ENCODE peak calls at places on chromosomes 2 and 18, in six cellular contexts. One of them, this sample, is unnamed. For H3K9me2, H3K4me1 and H3F3A, the result is how much of the 10 kb centered on the place peaks cover.

GRCh38 chr2:109458512-109458911 is 155.3 kb downstream of the SEPTIN10 start:
- DNase-seq in SK-N-SH: no peak
- DNase-seq in GM23338: no peak
- DNase-seq in PC-9: no peak
- DNase-seq in PC-3: no peak
- DNase-seq in GM23248: no peak
- DNase-seq in this sample: no peak

GRCh38 chr2:20916604-20917286 is 93.8 kb upstream of the LDAH start:
- DNase-seq in SK-N-SH: peak
- DNase-seq in GM23338: peak
- DNase-seq in PC-9: no peak
- DNase-seq in PC-3: no peak
- DNase-seq in GM23248: peak
- DNase-seq in this sample: no peak

GRCh38 chr2:171703574-171704347 is 16.5 kb downstream of the DYNC1I2 start:
- DNase-seq in SK-N-SH: peak
- DNase-seq in GM23338: peak
- DNase-seq in PC-9: peak
- DNase-seq in PC-3: peak
- DNase-seq in GM23248: peak
- DNase-seq in this sample: peak

GRCh38 chr2:101854877-101855276 is 136.9 kb upstream of the IL1R2 start:
- DNase-seq in SK-N-SH: no peak
- DNase-seq in GM23338: no peak
- DNase-seq in PC-9: no peak
- DNase-seq in PC-3: no peak
- DNase-seq in GM23248: peak
- DNase-seq in this sample: no peak

GRCh38 chr2:23584054-23584745 is 199.2 kb downstream of the KLHL29 start:
- DNase-seq in SK-N-SH: no peak
- DNase-seq in GM23338: no peak
- DNase-seq in PC-9: no peak
- DNase-seq in PC-3: no peak
- DNase-seq in GM23248: no peak
- DNase-seq in this sample: no peak

GRCh38 chr2:236988690-236989639 is 96.7 kb upstream of the COPS8 start:
- DNase-seq in SK-N-SH: no peak
- DNase-seq in GM23338: no peak
- DNase-seq in PC-9: peak
- DNase-seq in PC-3: no peak
- DNase-seq in GM23248: peak
- DNase-seq in this sample: no peak

GRCh38 chr2:105515581-105516415 is 116.9 kb upstream of the FHL2 start:
- DNase-seq in SK-N-SH: no peak
- DNase-seq in GM23338: no peak
- DNase-seq in PC-9: no peak
- DNase-seq in PC-3: no peak
- DNase-seq in GM23248: no peak
- DNase-seq in this sample: no peak

GRCh38 chr2:38149533-38149932 is 73.6 kb upstream of the CYP1B1 start:
- DNase-seq in SK-N-SH: no peak
- DNase-seq in GM23338: no peak
- DNase-seq in PC-9: no peak
- DNase-seq in PC-3: no peak
- DNase-seq in GM23248: no peak
- DNase-seq in this sample: no peak

GRCh38 chr2:56130463-56131070 is 53.2 kb upstream of the CCDC85A start:
- DNase-seq in SK-N-SH: peak
- DNase-seq in GM23338: peak
- DNase-seq in PC-9: peak
- DNase-seq in PC-3: peak
- DNase-seq in GM23248: peak
- DNase-seq in this sample: peak

GRCh38 chr2:118124293-118124891 is 36.1 kb downstream of the INSIG2 start:
- DNase-seq in SK-N-SH: no peak
- DNase-seq in GM23338: no peak
- DNase-seq in PC-9: no peak
- DNase-seq in PC-3: no peak
- DNase-seq in GM23248: no peak
- DNase-seq in this sample: no peak

GRCh38 chr2:224284134-224284946 is 117.6 kb downstream of the FAM124B start:
- DNase-seq in SK-N-SH: peak
- DNase-seq in GM23338: peak
- DNase-seq in PC-9: peak
- DNase-seq in PC-3: peak
- DNase-seq in GM23248: peak
- DNase-seq in this sample: peak

GRCh38 chr2:23924589-23925359 is 2.1 kb downstream of the ATAD2B start:
- DNase-seq in SK-N-SH: no peak
- DNase-seq in GM23338: no peak
- DNase-seq in PC-9: no peak
- DNase-seq in PC-3: no peak
- DNase-seq in GM23248: peak
- DNase-seq in this sample: no peak

GRCh38 chr2:62334440-62335058 is 138.6 kb downstream of the B3GNT2 start:
- DNase-seq in SK-N-SH: no peak
- DNase-seq in GM23338: no peak
- DNase-seq in PC-9: no peak
- DNase-seq in PC-3: no peak
- DNase-seq in GM23248: no peak
- DNase-seq in this sample: no peak

GRCh38 chr2:235263205-235264120 is 230.4 kb upstream of the AGAP1 start:
- DNase-seq in SK-N-SH: peak
- DNase-seq in GM23338: peak
- DNase-seq in PC-9: peak
- DNase-seq in PC-3: peak
- DNase-seq in GM23248: peak
- DNase-seq in this sample: no peak

GRCh38 chr18:79644666-79645057 is 34.9 kb upstream of the CTDP1 start:
- DNase-seq in SK-N-SH: no peak
- DNase-seq in GM23338: no peak
- DNase-seq in PC-9: no peak
- DNase-seq in PC-3: no peak
- DNase-seq in GM23248: no peak
- DNase-seq in this sample: no peak

GRCh38 chr2:144015036-144015435 is 504.9 kb downstream of the ZEB2 start:
- DNase-seq in SK-N-SH: no peak
- DNase-seq in GM23338: no peak
- DNase-seq in PC-9: no peak
- DNase-seq in PC-3: peak
- DNase-seq in GM23248: peak
- DNase-seq in this sample: no peak

DNA sequence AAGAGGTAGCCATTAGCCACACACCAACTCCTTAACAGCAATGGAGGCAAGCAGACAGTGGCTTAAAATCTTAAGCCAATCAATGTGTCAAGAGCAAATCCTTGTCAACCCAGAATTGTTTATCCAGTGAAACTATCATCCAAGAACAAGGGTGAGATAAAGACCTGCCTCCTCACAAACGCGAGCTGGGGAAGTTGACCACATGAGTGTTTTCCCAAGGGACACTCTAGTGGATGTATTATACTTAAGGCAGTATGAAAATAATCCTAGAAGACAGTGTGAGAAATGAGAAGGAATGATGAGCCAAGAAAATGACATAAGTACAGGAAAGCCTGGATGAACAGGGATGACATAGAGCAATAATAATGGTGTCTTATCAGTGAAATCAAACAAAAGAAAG is 209.6 kb downstream of the TWIST2 start:
- DNase-seq in SK-N-SH: no peak
- DNase-seq in GM23338: no peak
- DNase-seq in PC-9: no peak
- DNase-seq in PC-3: no peak
- DNase-seq in GM23248: no peak
- DNase-seq in this sample: no peak
- H3K9me2 ChIP-seq in SK-N-SH: under half
- H3K9me2 ChIP-seq in GM23338: under half
- H3K9me2 ChIP-seq in PC-9: under half
- H3K9me2 ChIP-seq in PC-3: under half
- H3K9me2 ChIP-seq in GM23248: under half
- H3K9me2 ChIP-seq in this sample: under half

DNA sequence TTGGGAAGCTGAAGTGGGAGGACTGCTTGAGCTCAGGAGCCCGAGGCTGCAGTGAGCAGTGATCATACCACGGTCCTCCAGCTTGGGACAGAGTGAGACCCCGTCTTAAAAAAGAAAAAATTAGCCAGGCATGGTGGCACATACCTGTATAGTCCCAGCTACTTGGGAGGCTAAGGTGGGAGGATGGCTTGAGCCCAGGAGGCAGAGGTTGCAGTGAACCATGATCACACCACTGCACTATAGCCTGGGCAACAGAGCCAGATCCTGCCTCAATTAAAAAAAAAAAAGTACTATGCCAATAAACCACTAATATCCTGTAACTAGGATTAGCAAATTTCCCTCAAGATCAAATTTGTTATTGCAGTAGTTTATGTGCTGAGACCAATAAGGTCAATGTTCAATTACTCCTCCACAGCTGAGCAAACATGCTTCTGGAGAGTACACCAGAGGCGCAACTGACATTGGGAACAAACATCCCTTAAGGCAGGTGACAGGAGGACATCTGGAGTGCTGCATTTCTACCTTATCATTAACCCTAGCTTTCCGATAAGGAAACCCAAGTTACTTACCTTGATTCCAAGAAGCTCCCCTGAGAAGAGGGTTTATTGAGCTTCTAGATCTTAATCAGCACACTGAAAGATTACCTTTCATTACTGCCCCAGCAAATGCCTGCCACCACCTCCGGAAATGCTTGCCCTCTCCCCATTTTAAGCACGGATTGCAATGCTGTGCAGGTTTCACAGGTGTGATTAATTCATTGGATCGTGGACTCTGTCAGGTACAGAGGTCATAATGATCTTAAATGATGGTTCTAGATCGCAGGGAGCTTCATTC is 26.2 kb downstream of the MGAT4A start:
- DNase-seq in SK-N-SH: no peak
- DNase-seq in GM23338: no peak
- DNase-seq in PC-9: no peak
- DNase-seq in PC-3: no peak
- DNase-seq in GM23248: no peak
- DNase-seq in this sample: no peak
- H3K4me1 ChIP-seq in SK-N-SH: under half
- H3K4me1 ChIP-seq in GM23338: under half
- H3K4me1 ChIP-seq in PC-9: under half
- H3K4me1 ChIP-seq in PC-3: under half
- H3K4me1 ChIP-seq in GM23248: under half
- H3K4me1 ChIP-seq in this sample: under half

DNA sequence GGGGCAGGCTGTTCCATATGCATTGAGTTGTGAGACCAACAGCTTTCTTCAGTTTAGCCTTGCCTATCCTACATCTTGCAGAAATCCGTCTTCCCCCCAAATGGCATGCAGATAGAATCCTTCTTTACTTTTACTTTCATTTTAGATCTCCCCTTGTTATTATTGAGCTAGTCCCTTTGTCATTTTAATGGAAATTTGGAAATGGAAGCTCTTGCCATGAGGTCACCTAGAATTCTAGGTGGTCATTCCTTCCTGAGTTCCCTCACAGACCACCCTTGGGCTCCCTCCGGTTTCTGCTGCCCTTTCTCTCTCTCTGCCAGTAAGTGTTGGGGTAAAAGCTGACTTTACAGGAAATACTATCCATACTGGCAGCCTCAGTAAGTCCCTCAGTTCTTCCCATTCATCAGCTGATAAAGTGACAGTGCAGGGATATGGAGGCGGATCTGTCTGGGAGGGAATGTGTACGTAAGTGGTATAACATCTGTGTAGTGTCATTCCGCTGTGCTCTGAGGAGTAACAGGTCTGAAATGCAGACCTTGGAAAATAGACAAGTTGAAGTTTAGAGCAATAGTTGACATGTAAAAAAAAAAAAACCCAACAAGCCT is 30.3 kb downstream of the ARHGAP25 start:
- DNase-seq in SK-N-SH: no peak
- DNase-seq in GM23338: peak
- DNase-seq in PC-9: no peak
- DNase-seq in PC-3: no peak
- DNase-seq in GM23248: no peak
- DNase-seq in this sample: no peak
- H3F3A ChIP-seq in SK-N-SH: under half
- H3F3A ChIP-seq in GM23338: under half
- H3F3A ChIP-seq in PC-9: under half
- H3F3A ChIP-seq in PC-3: under half
- H3F3A ChIP-seq in GM23248: under half
- H3F3A ChIP-seq in this sample: under half

GRCh38 chr2:241146286-241146685 is 3.0 kb downstream of the PASK start:
- DNase-seq in SK-N-SH: no peak
- DNase-seq in GM23338: no peak
- DNase-seq in PC-9: no peak
- DNase-seq in PC-3: no peak
- DNase-seq in GM23248: no peak
- DNase-seq in this sample: no peak
- H3K9me2 ChIP-seq in SK-N-SH: under half
- H3K9me2 ChIP-seq in GM23338: under half
- H3K9me2 ChIP-seq in PC-9: under half
- H3K9me2 ChIP-seq in PC-3: under half
- H3K9me2 ChIP-seq in GM23248: under half
- H3K9me2 ChIP-seq in this sample: under half

GRCh38 chr2:95204396-95204795 is 2.9 kb upstream of the ZNF892 start:
- DNase-seq in SK-N-SH: no peak
- DNase-seq in GM23338: no peak
- DNase-seq in PC-9: peak
- DNase-seq in PC-3: no peak
- DNase-seq in GM23248: no peak
- DNase-seq in this sample: no peak
- H3K4me1 ChIP-seq in SK-N-SH: under half
- H3K4me1 ChIP-seq in GM23338: under half
- H3K4me1 ChIP-seq in PC-9: under half
- H3K4me1 ChIP-seq in PC-3: under half
- H3K4me1 ChIP-seq in GM23248: under half
- H3K4me1 ChIP-seq in this sample: under half

DNA sequence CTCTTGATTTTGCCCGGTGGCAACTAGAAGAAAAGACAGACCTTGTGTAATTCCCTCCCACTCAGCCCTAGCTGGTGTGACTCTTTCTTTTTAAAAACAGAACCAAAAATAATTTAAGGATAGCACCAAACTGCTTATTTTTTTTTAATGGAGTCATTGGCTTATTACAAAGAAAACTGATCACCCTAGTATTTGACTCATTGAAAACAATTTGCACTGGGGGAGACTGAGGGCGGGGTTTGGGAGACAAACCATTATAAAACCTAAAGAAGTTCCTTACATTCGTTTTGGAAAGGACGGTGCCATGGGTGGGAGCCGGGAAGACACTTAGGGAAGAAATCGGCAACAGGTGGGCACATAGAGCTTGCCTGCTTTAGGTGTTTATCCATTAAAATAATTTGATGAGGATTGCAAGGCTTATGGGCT is 2.5 kb downstream of the PAX3 start:
- DNase-seq in SK-N-SH: no peak
- DNase-seq in GM23338: no peak
- DNase-seq in PC-9: no peak
- DNase-seq in PC-3: no peak
- DNase-seq in GM23248: no peak
- DNase-seq in this sample: no peak
- H3F3A ChIP-seq in SK-N-SH: under half
- H3F3A ChIP-seq in GM23338: half or more
- H3F3A ChIP-seq in PC-9: under half
- H3F3A ChIP-seq in PC-3: under half
- H3F3A ChIP-seq in GM23248: under half
- H3F3A ChIP-seq in this sample: under half

GRCh38 chr2:168716839-168717238 is 85.6 kb upstream of the NOSTRIN start:
- DNase-seq in SK-N-SH: no peak
- DNase-seq in GM23338: no peak
- DNase-seq in PC-9: no peak
- DNase-seq in PC-3: no peak
- DNase-seq in GM23248: no peak
- DNase-seq in this sample: no peak
- H3K9me2 ChIP-seq in SK-N-SH: under half
- H3K9me2 ChIP-seq in GM23338: under half
- H3K9me2 ChIP-seq in PC-9: under half
- H3K9me2 ChIP-seq in PC-3: under half
- H3K9me2 ChIP-seq in GM23248: under half
- H3K9me2 ChIP-seq in this sample: under half

This sample was measured in MM.1S.